ENCODE peak calls at places on chromosomes 2 and 18, in six cellular contexts. Y, M, G, W, E and K are unnamed samples. For H3K4me1 and H3K36me3, the result is how much of the 10 kb centered on the place peaks cover.

GRCh38 chr2:63819765-63820717 is 21.7 kb upstream of the UGP2 start:
- DNase-seq in Y (no peak), W (peak), G (no peak), E (no peak), M (no peak), K (no peak)

GRCh38 chr2:149885946-149886345 is 298.4 kb upstream of the MMADHC start:
- DNase-seq in W (no peak), E (no peak), M (no peak), G (no peak), Y (no peak), K (no peak)

GRCh38 chr2:148253716-148254115 is 232.8 kb downstream of the MBD5 start:
- DNase-seq in E (peak), G (no peak), W (no peak), M (no peak), Y (peak), K (no peak)

GRCh38 chr2:112869258-112869842 is 32.8 kb upstream of the IL1B start:
- DNase-seq in W (no peak), G (no peak), M (peak), E (no peak), Y (no peak), K (peak)

GRCh38 chr2:46983065-46983801 is 67.6 kb upstream of the MCFD2 start:
- DNase-seq in W (no peak), Y (peak), E (no peak), G (no peak), M (no peak), K (no peak)

GRCh38 chr18:78069784-78070664 is 820.4 kb downstream of the GALR1 start:
- DNase-seq in Y (no peak), E (no peak), G (no peak), W (peak), M (peak), K (no peak)

GRCh38 chr2:240568678-240569522 is 616 bp downstream of the RNPEPL1 start:
- DNase-seq in W (peak), Y (peak), E (peak), M (peak), G (peak), K (peak)

GRCh38 chr18:34923911-34924310 is 117.3 kb upstream of the MAPRE2 start:
- DNase-seq in Y (no peak), W (no peak), E (no peak), M (no peak), G (no peak), K (no peak)

GRCh38 chr2:199392363-199392762 is 65.4 kb downstream of the SATB2 start:
- DNase-seq in G (no peak), W (no peak), Y (no peak), M (no peak), E (no peak), K (no peak)

GRCh38 chr18:33706391-33706790 is 128.4 kb downstream of the ASXL3 start:
- DNase-seq in W (no peak), G (no peak), Y (no peak), E (no peak), M (no peak), K (no peak)

GRCh38 chr2:56749152-56749752 is 565.5 kb downstream of the CCDC85A start:
- DNase-seq in W (no peak), M (peak), Y (no peak), E (no peak), G (no peak), K (no peak)

GRCh38 chr2:20781656-20782265 is 41.1 kb downstream of the LDAH start:
- DNase-seq in M (peak), G (no peak), Y (peak), W (no peak), E (peak), K (peak)

GRCh38 chr2:64348386-64349142 is 105.4 kb upstream of the LGALSL start:
- DNase-seq in M (no peak), G (no peak), Y (no peak), W (no peak), E (no peak), K (no peak)

GRCh38 chr2:42893047-42893758 is 100.8 kb upstream of the HAAO start:
- DNase-seq in Y (no peak), G (no peak), M (no peak), E (no peak), W (no peak), K (no peak)

DNA sequence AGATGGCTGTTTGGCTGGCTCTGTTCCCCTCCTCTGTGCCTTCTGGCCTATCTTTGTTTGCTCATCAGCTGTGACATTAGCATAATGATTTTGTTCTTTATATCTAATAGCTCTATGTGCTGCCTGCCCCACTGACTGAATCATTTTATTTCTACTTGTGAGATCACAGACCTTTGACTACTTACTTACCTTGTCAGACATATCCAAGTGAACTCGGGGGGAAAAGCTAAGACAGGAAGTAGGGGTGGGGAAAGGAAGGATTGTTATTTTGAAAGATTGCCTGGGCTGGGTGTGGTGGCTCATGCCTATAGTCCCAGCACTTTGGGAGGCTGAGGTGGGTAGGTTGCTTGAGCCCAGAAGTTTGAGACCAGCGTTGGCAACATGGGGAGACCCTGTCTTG is 104.2 kb downstream of the ASAP2 start:
- DNase-seq in G (no peak), Y (no peak), E (no peak), W (no peak), M (peak), K (no peak)
- H3K4me1 ChIP-seq in G (under half), Y (under half), E (under half), W (under half), M (under half), K (under half)

DNA sequence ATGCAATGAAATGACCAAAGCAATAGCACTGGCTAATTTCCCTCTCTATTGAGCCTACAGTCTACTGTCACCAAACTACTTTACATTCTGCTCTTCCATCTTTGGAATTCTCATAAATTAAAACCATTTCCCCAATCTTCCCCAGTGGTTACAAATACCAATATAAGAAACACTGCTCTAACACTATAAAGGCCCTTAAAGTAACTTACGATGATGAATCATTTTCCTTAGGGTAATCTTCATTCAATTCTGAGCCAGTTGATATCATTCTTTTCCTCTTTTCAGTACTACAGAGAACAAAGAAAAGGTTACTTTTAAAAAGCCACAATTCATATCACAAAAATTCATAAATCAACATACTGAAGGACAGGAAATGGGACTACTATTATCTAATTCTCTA is 22.1 kb downstream of the USP37 start:
- DNase-seq in W (no peak), E (no peak), G (no peak), Y (no peak), M (no peak), K (no peak)
- H3K36me3 ChIP-seq in W (under half), E (half or more), G (under half), Y (half or more), M (under half), K (under half)

GRCh38 chr18:49625021-49625691 is 63.3 kb downstream of the LIPG start:
- DNase-seq in M (peak), E (no peak), Y (no peak), G (no peak), W (no peak), K (no peak)
- H3K27ac ChIP-seq in M (no peak), E (no peak), Y (no peak), G (no peak), W (no peak), K (no peak)

GRCh38 chr2:3193423-3194330 is 183.9 kb downstream of the EIPR1 start:
- DNase-seq in Y (no peak), W (no peak), E (no peak), M (no peak), G (no peak), K (no peak)
- H3K4me1 ChIP-seq in Y (under half), W (under half), E (under half), M (under half), G (under half), K (under half)

DNA sequence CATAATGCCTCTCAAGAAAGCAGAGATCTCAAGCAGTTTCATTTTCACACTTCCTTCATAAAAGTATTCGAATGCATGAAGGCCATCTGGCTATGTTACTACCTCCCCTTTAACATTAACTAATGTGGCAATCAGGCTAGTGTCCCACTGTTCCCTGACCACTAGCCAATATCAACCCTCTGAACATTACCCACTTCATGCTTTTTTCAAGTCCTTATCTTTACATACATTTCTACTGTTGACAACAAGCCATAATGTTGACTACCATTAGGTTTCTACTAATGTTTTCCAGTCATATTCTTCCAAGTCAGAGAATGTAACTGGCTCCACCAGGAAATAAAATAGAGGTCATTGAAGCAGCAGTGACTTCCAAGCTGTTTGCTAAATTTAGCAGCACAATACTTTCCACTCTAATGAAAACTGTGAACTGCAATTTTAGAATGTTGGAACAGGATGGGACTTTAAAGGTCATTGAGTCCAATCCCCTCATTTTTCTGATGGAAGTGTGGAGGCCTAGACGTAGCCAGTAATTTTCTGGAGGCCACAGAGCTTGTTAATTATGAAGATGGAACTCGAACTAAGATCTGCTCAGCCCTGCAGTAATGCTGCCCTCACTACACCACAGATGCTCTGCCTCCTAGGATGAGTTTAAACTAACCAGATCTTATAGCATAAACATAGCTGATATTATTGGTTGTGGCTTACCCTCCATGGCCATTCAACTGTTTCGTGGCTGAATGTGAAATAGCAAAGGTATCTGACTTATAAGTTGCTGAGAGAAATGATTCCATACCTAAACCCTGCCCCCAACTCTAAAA is 630 bp upstream of the PPP1R1C start:
- DNase-seq in E (no peak), M (no peak), W (no peak), Y (no peak), G (no peak), K (no peak)
- H3K36me3 ChIP-seq in E (under half), M (under half), W (under half), Y (under half), G (under half), K (under half)

GRCh38 chr18:60537074-60537473 is 164.5 kb upstream of the MC4R start:
- DNase-seq in G (no peak), E (no peak), Y (no peak), M (no peak), W (no peak), K (no peak)

GRCh38 chr18:60538891-60539290 is 166.3 kb upstream of the MC4R start:
- DNase-seq in G (no peak), Y (no peak), E (no peak), W (no peak), M (no peak), K (no peak)

GRCh38 chr18:60543646-60544045 is 171.1 kb upstream of the MC4R start:
- DNase-seq in W (no peak), E (no peak), G (no peak), Y (no peak), M (no peak), K (no peak)

DNA sequence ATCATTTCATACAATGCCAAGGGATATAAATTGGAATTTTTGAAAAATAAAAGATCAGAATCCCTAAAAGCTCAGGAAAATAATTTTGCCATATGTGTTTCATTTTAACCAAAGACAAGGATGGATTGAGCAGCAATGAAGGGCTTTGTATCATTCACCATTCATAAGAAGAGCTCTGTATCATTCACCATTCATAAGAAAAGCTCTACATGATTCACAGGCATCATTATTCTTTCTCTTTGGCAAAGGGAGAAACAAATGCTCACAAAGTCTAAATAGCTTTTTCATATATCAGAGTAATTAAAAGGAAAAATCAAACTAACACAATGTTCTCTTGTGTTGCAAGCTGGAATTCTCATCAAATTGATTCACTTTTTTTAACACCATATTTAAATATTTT is 169.1 kb upstream of the MC4R start:
- DNase-seq in G (no peak), M (no peak), E (no peak), Y (no peak), W (no peak), K (no peak)
- H3K27ac ChIP-seq in G (no peak), M (no peak), E (no peak), Y (no peak), W (no peak), K (no peak)